ENCODE peak calls at places on chromosomes 11 and 22, in nine cellular contexts. I is mucosa of gallbladder; S is WTC11; G is stimulated activated CD8-positive, alpha-beta memory T cell treated with anti-CD3 and anti-CD28 coated beads, Interleukin-4, amount 100 ng/mL, for 48 hours; M is GM20000; D is transverse colon; O is stomach; E is lower leg skin; U is pons. A is an unnamed sample.

GRCh38 chr11:116857316-116857715 is 19.9 kb upstream of the APOA1 start:
- DNase-seq in I (no peak), U (no peak), D (no peak), O (no peak), M (no peak), S (no peak), G (no peak), E (no peak), A (no peak)

GRCh38 chr11:66121453-66121852 is 51.4 kb downstream of the PACS1 start:
- DNase-seq in S (no peak), G (no peak), D (no peak), O (no peak), M (no peak), E (no peak), U (no peak), I (no peak), A (no peak)

GRCh38 chr11:34105957-34106504 is 602 bp downstream of the NAT10 start:
- DNase-seq in G (no peak), E (no peak), O (no peak), M (no peak), S (no peak), I (no peak), U (no peak), D (no peak), A (no peak)

GRCh38 chr11:112160452-112160851 is 3.4 kb downstream of the IL18 start:
- DNase-seq in S (no peak), O (no peak), G (no peak), M (no peak), U (no peak), E (no peak), I (no peak), D (no peak), A (no peak)

GRCh38 chr22:42060489-42060888 is 10.1 kb downstream of the NAGA start:
- DNase-seq in G (no peak), M (no peak), O (no peak), D (no peak), U (no peak), I (no peak), S (no peak), E (peak), A (no peak)

GRCh38 chr11:62588966-62589637 is 2.2 kb downstream of the TUT1 start:
- DNase-seq in E (no peak), G (peak), D (no peak), S (no peak), M (no peak), O (no peak), I (no peak), U (no peak), A (no peak)

GRCh38 chr11:9002920-9003572 is 755 bp downstream of the NRIP3 start:
- DNase-seq in S (no peak), D (no peak), M (peak), E (no peak), O (no peak), G (peak), U (no peak), I (no peak), A (no peak)

GRCh38 chr11:27621440-27622161 is 78.7 kb downstream of the BDNF start:
- DNase-seq in E (no peak), U (peak), D (no peak), O (no peak), S (no peak), I (no peak), G (no peak), M (no peak), A (no peak)

GRCh38 chr11:9037963-9038362 is 34.2 kb upstream of the NRIP3 start:
- DNase-seq in E (no peak), M (no peak), I (no peak), O (no peak), D (no peak), G (no peak), U (no peak), S (no peak), A (no peak)

GRCh38 chr11:47378011-47378835 is at the start of gene SPI1:
- DNase-seq in S (no peak), M (peak), U (peak), O (peak), D (peak), I (peak), G (no peak), E (no peak), A (peak)

GRCh38 chr11:95655544-95655943 is 134.0 kb downstream of the FAM76B start:
- DNase-seq in O (no peak), S (no peak), D (no peak), E (no peak), M (no peak), G (no peak), I (no peak), U (no peak), A (no peak)

GRCh38 chr11:120647681-120648080 is 136.1 kb downstream of the GRIK4 start:
- DNase-seq in O (no peak), I (no peak), S (no peak), U (no peak), E (no peak), D (no peak), M (no peak), G (no peak), A (no peak)

GRCh38 chr11:10205928-10206327 is 88.1 kb downstream of the SBF2 start:
- DNase-seq in O (no peak), D (no peak), U (no peak), I (no peak), E (no peak), G (no peak), S (no peak), M (no peak), A (no peak)

GRCh38 chr22:45544588-45545170 is 42.0 kb downstream of the FBLN1 start:
- DNase-seq in G (no peak), U (no peak), M (no peak), I (no peak), D (no peak), S (no peak), O (no peak), E (no peak), A (no peak)

GRCh38 chr22:30212363-30212995 is 34.1 kb downstream of the LIF start:
- DNase-seq in I (peak), U (peak), E (peak), S (no peak), O (peak), M (no peak), G (peak), D (peak), A (no peak)

GRCh38 chr22:41284465-41284864 is 1.5 kb downstream of the RANGAP1 start:
- DNase-seq in U (no peak), O (no peak), E (no peak), G (no peak), S (no peak), D (no peak), I (peak), M (no peak), A (no peak)

GRCh38 chr11:78853521-78853920 is 278.9 kb upstream of the NARS2 start:
- DNase-seq in G (no peak), O (no peak), I (no peak), D (no peak), S (no peak), M (no peak), U (no peak), E (no peak), A (no peak)

GRCh38 chr11:121790435-121790834 is 325.6 kb downstream of the BLID start:
- DNase-seq in M (no peak), G (no peak), S (no peak), U (no peak), D (no peak), O (no peak), I (no peak), E (no peak), A (no peak)

GRCh38 chr22:37703906-37704305 is 7.1 kb downstream of the TRIOBP start:
- DNase-seq in D (no peak), S (no peak), M (no peak), U (no peak), E (no peak), G (no peak), I (no peak), O (no peak), A (no peak)

GRCh38 chr22:21652547-21653545 is 10.7 kb downstream of the SDF2L1 start:
- DNase-seq in O (no peak), U (no peak), S (peak), I (no peak), D (no peak), E (no peak), M (no peak), G (no peak), A (no peak)

GRCh38 chr11:132683602-132684001 is 848.7 kb downstream of the OPCML start:
- DNase-seq in E (no peak), D (no peak), O (no peak), I (no peak), U (no peak), M (no peak), G (no peak), S (no peak), A (no peak)

GRCh38 chr11:33168605-33169240 is 7.4 kb upstream of the CSTF3 start:
- DNase-seq in D (no peak), U (no peak), S (no peak), E (no peak), O (no peak), I (no peak), G (no peak), M (no peak), A (no peak)

GRCh38 chr11:60887531-60887930 is 18.9 kb downstream of the PRPF19 start:
- DNase-seq in E (peak), D (peak), M (peak), O (peak), G (peak), I (peak), U (peak), S (peak), A (peak)

GRCh38 chr11:134711563-134711962 is 299.5 kb upstream of the B3GAT1 start:
- DNase-seq in E (no peak), M (no peak), D (no peak), G (no peak), I (peak), U (no peak), S (no peak), O (no peak), A (no peak)

GRCh38 chr11:104841185-104841584 is 57.1 kb downstream of the CASP12 start:
- DNase-seq in G (no peak), I (no peak), E (no peak), U (no peak), M (no peak), S (no peak), D (no peak), O (no peak), A (no peak)

GRCh38 chr22:41676134-41676533 is 12.5 kb downstream of the SNU13 start:
- DNase-seq in E (no peak), O (no peak), G (no peak), M (no peak), D (no peak), U (no peak), S (no peak), I (no peak), A (no peak)

GRCh38 chr22:45774016-45774670 is 102.5 kb downstream of the ATXN10 start:
- DNase-seq in G (no peak), M (no peak), E (no peak), D (no peak), S (no peak), I (no peak), O (no peak), U (no peak), A (no peak)

GRCh38 chr11:126992804-126993111 is 7.8 kb downstream of the KIRREL3 start:
- DNase-seq in E (no peak), S (no peak), M (no peak), G (no peak), I (no peak), D (no peak), U (no peak), O (no peak), A (no peak)

GRCh38 chr11:68956142-68956541 is 24.6 kb downstream of the MRGPRD start:
- DNase-seq in M (peak), O (no peak), D (no peak), U (no peak), E (no peak), G (peak), S (peak), I (no peak), A (no peak)

GRCh38 chr11:19284881-19285280 is 44.1 kb upstream of the E2F8 start:
- DNase-seq in M (no peak), U (no peak), I (no peak), S (no peak), G (no peak), O (no peak), D (no peak), E (no peak), A (no peak)

GRCh38 chr11:65663634-65664200 is 1.0 kb upstream of the RELA start:
- DNase-seq in I (no peak), G (peak), S (no peak), E (peak), U (peak), D (peak), O (peak), M (no peak), A (peak)

GRCh38 chr22:25682071-25682470 is 59.9 kb upstream of the MYO18B start:
- DNase-seq in I (no peak), M (no peak), S (no peak), O (no peak), D (no peak), U (no peak), G (no peak), E (no peak), A (no peak)

GRCh38 chr22:48432721-48433518 is 1394.8 kb downstream of the BRD1 start:
- DNase-seq in G (no peak), E (no peak), D (no peak), O (no peak), M (no peak), S (no peak), I (no peak), U (no peak), A (no peak)